ENCODE peak calls at places on chromosome 2, in eight cellular contexts. E, G, P, O, N, M, U and X are unnamed samples.

GRCh38 chr2:126482582-126483464 is 173.1 kb upstream of the GYPC start:
- DNase-seq in P (no peak), O (peak), U (no peak), N (no peak), E (peak), M (no peak), G (no peak), X (no peak)

GRCh38 chr2:2870106-2870505 is 507.5 kb downstream of the EIPR1 start:
- DNase-seq in O (peak), G (no peak), E (no peak), M (no peak), N (no peak), P (no peak), U (no peak), X (no peak)

GRCh38 chr2:3461781-3462492 is 57.4 kb downstream of the ADI1 start:
- DNase-seq in G (peak), M (peak), U (no peak), P (no peak), N (peak), E (peak), O (peak), X (peak)

GRCh38 chr2:130393318-130393910 is 37.6 kb downstream of the PTPN18 start:
- DNase-seq in G (peak), P (no peak), E (peak), M (no peak), O (peak), U (no peak), N (no peak), X (no peak)

GRCh38 chr2:219405451-219405850 is 12.7 kb upstream of the DES start:
- DNase-seq in U (no peak), G (no peak), P (no peak), O (no peak), N (no peak), E (no peak), M (peak), X (no peak)

GRCh38 chr2:119694470-119694993 is 15.5 kb downstream of the TMEM177 start:
- DNase-seq in E (no peak), G (no peak), U (no peak), N (no peak), M (no peak), O (no peak), P (no peak), X (no peak)

GRCh38 chr2:100068395-100068794 is 74.0 kb downstream of the AFF3 start:
- DNase-seq in G (no peak), N (no peak), M (no peak), E (no peak), U (no peak), O (no peak), P (no peak), X (no peak)

GRCh38 chr2:109711230-109712125 is 82.6 kb upstream of the RGPD5 start:
- DNase-seq in G (no peak), E (no peak), N (no peak), U (no peak), P (no peak), O (no peak), M (no peak), X (no peak)

GRCh38 chr2:101386599-101387150 is 628 bp downstream of the CREG2 start:
- DNase-seq in M (no peak), P (no peak), G (no peak), N (no peak), E (no peak), O (no peak), U (no peak), X (no peak)

GRCh38 chr2:199303814-199304213 is 153.9 kb downstream of the SATB2 start:
- DNase-seq in M (peak), O (no peak), G (peak), P (no peak), U (peak), N (no peak), E (no peak), X (no peak)

GRCh38 chr2:171393487-171393886 is 40.3 kb downstream of the METTL8 start:
- DNase-seq in E (no peak), G (no peak), P (no peak), O (no peak), M (no peak), U (no peak), N (no peak), X (no peak)

GRCh38 chr2:234708091-234708683 is 211.3 kb upstream of the ARL4C start:
- DNase-seq in M (no peak), U (no peak), O (no peak), P (no peak), E (no peak), G (no peak), N (no peak), X (no peak)

GRCh38 chr2:217357886-217358620 is 498.2 kb upstream of the TNP1 start:
- DNase-seq in M (no peak), U (no peak), E (no peak), O (no peak), G (no peak), P (no peak), N (no peak), X (no peak)

GRCh38 chr2:109435866-109436634 is 177.7 kb downstream of the SEPTIN10 start:
- DNase-seq in E (no peak), U (peak), O (no peak), P (peak), M (peak), N (peak), G (peak), X (no peak)

GRCh38 chr2:56680971-56681631 is 497.3 kb downstream of the CCDC85A start:
- DNase-seq in P (no peak), M (peak), O (no peak), U (no peak), E (no peak), N (no peak), G (peak), X (no peak)

GRCh38 chr2:84478867-84479266 is 19.8 kb upstream of the SUCLG1 start:
- DNase-seq in E (no peak), G (no peak), P (no peak), N (no peak), O (no peak), M (no peak), U (no peak), X (no peak)

GRCh38 chr2:238097988-238098853 is 1.9 kb upstream of the ESPNL start:
- DNase-seq in M (peak), P (peak), G (peak), O (peak), N (peak), U (no peak), E (peak), X (peak)

GRCh38 chr2:138548796-138549195 is 47.2 kb downstream of the SPOPL start:
- DNase-seq in E (no peak), G (no peak), N (no peak), U (no peak), M (no peak), P (no peak), O (no peak), X (no peak)

GRCh38 chr2:168593713-168594112 is 137.6 kb downstream of the CERS6 start:
- DNase-seq in N (no peak), G (no peak), U (no peak), P (no peak), O (peak), M (peak), E (no peak), X (no peak)

GRCh38 chr2:224971214-224971613 is 71.1 kb downstream of the DOCK10 start:
- DNase-seq in O (peak), U (no peak), M (no peak), P (no peak), E (peak), G (peak), N (peak), X (peak)

GRCh38 chr2:166234112-166234846 is 106.5 kb upstream of the SCN1A start:
- DNase-seq in N (no peak), O (no peak), P (no peak), M (peak), U (no peak), E (no peak), G (peak), X (no peak)

GRCh38 chr2:55604027-55604565 is 13.3 kb downstream of the PPP4R3B start:
- DNase-seq in O (no peak), E (no peak), M (peak), P (no peak), G (no peak), N (no peak), U (no peak), X (no peak)

GRCh38 chr2:33678447-33678846 is 79.3 kb upstream of the FAM98A start:
- DNase-seq in M (no peak), O (no peak), E (no peak), U (no peak), N (no peak), P (no peak), G (no peak), X (no peak)

GRCh38 chr2:96917008-96917575 is 47.2 kb upstream of the SEMA4C start:
- DNase-seq in N (no peak), G (peak), P (no peak), O (no peak), E (no peak), M (peak), U (no peak), X (peak)

GRCh38 chr2:191030521-191031154 is 16.7 kb upstream of the STAT1 start:
- DNase-seq in E (peak), M (peak), N (no peak), O (peak), G (peak), U (no peak), P (no peak), X (no peak)

GRCh38 chr2:109168080-109168479 is 39.1 kb downstream of the SH3RF3 start:
- DNase-seq in U (no peak), G (no peak), O (no peak), N (no peak), E (no peak), M (peak), P (no peak), X (no peak)

GRCh38 chr2:227147023-227147422 is 17.0 kb downstream of the COL4A4 start:
- DNase-seq in E (no peak), O (no peak), U (no peak), N (no peak), G (peak), P (no peak), M (peak), X (no peak)

GRCh38 chr2:31525876-31526275 is 54.9 kb downstream of the SRD5A2 start:
- DNase-seq in M (no peak), U (no peak), E (no peak), P (no peak), N (no peak), G (no peak), O (no peak), X (no peak)

GRCh38 chr2:182228073-182228473 is 198.8 kb downstream of the PDE1A start:
- DNase-seq in G (no peak), O (no peak), E (no peak), M (no peak), U (no peak), P (no peak), N (no peak), X (no peak)

GRCh38 chr2:224101820-224102630 is 62.9 kb upstream of the SERPINE2 start:
- DNase-seq in M (peak), O (no peak), P (peak), N (no peak), U (no peak), G (peak), E (peak), X (no peak)

DNA sequence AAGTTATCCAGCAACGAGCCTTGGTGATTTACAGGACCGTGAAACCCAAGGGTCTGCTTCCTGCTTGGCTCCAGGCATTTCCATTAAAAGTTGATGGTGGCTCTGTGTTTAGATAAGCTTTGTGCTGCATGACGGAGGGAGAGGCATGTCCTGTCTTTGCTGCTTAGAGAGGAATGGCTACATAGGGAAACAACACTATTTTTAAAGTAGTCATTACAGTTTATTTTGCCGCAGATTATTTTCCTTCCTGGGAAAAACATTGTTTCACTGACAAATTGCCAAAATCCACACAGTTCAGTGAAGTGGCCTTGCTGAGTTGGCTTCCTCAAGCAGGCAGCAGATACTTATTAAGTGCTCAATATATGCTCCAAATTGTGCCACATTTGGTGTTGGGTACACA is 98.5 kb downstream of the THSD7B start:
- DNase-seq in G (no peak), E (no peak), O (no peak), N (no peak), U (no peak), M (no peak), P (no peak), X (no peak)
- H3K4me3 ChIP-seq in G (no peak), E (no peak), O (no peak), N (no peak), U (peak), M (no peak), P (no peak), X (no peak)

DNA sequence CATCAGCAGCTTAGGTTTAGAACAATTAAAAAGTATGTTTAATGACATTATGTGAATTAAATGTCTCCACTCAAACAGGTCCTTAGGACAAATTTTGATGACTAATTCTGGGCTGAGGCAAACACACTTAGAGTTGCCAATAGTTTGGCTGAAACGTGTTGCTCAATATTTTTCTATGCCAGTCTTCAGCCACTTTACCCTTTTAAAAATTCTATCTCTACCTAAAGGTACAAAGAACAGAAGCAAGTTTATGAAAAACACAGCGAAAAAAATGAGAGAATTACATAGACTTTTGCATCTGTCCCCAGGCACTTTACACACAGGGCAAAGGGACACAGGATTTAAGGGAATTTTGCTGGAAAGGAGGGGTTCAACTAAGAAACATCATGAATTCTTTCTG is 4.5 kb downstream of the IDH1 start:
- DNase-seq in P (no peak), M (peak), G (peak), O (no peak), E (no peak), U (no peak), N (no peak), X (no peak)
- H3K4me3 ChIP-seq in P (no peak), M (no peak), G (no peak), O (no peak), E (no peak), U (no peak), N (no peak), X (no peak)

DNA sequence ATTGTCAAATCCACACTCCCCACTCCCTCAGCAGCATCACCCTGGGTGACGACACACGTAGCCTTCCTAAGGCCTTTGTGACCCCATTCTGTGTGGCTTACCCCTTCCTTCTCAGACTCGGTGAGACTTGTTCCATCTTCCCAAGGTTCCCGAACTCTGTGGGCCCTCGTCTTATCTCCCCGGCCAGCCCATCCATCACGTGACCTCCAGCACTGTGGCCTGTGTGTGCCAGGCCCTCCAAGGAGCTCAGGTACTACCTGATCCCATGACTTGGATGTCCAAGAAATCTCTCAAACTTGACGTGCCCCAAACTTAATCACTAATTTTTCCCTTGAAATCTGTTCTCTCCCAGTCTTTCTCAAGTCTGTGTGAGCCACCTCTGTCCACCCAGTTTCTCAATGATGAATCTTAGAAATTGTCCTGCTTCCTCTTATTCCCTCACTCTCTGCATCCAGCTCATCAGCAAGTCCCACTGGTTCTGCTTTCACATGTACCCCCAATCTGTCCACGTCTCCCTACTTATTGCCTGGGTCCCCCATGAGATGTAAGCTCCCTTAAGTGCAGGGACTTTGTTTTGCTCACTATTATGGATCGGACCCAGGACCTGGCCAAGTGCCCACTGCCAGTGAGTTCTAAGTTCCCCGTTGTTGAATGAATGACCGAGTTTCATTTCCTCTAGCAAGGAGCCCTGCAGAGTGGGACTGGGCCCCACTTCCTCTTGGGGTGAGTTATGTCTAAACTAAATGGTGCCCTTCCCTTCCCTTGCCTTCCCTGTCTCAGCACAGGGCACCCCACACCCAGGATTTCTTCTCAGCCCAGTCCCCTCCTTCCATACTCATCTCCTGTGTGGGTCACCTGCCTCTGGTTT is 195.0 kb upstream of the HS6ST1 start:
- DNase-seq in N (peak), U (no peak), E (no peak), G (no peak), O (no peak), P (peak), M (no peak), X (peak)
- H3K4me3 ChIP-seq in N (no peak), U (no peak), E (no peak), G (no peak), O (no peak), P (no peak), M (no peak), X (no peak)

GRCh38 chr2:112032615-112033457 is 22.2 kb upstream of the TMEM87B start:
- DNase-seq in E (peak), G (peak), M (peak), U (no peak), P (peak), N (no peak), O (peak), X (no peak)

GRCh38 chr2:112033600-112033999 is 21.5 kb upstream of the TMEM87B start:
- DNase-seq in M (peak), P (peak), N (peak), U (no peak), G (peak), O (no peak), E (no peak), X (no peak)

GRCh38 chr2:112031473-112031872 is 23.6 kb upstream of the TMEM87B start:
- DNase-seq in N (no peak), G (peak), U (no peak), O (peak), E (no peak), P (no peak), M (peak), X (no peak)

GRCh38 chr2:112034924-112035323 is 20.1 kb upstream of the TMEM87B start:
- DNase-seq in O (no peak), M (no peak), P (no peak), G (no peak), U (no peak), E (no peak), N (no peak), X (no peak)

GRCh38 chr2:112031916-112032582 is 23.0 kb upstream of the TMEM87B start:
- DNase-seq in P (no peak), G (peak), O (peak), U (no peak), N (peak), E (no peak), M (peak), X (peak)
- H3K4me3 ChIP-seq in P (peak), G (no peak), O (peak), U (peak), N (no peak), E (no peak), M (no peak), X (no peak)

DNA sequence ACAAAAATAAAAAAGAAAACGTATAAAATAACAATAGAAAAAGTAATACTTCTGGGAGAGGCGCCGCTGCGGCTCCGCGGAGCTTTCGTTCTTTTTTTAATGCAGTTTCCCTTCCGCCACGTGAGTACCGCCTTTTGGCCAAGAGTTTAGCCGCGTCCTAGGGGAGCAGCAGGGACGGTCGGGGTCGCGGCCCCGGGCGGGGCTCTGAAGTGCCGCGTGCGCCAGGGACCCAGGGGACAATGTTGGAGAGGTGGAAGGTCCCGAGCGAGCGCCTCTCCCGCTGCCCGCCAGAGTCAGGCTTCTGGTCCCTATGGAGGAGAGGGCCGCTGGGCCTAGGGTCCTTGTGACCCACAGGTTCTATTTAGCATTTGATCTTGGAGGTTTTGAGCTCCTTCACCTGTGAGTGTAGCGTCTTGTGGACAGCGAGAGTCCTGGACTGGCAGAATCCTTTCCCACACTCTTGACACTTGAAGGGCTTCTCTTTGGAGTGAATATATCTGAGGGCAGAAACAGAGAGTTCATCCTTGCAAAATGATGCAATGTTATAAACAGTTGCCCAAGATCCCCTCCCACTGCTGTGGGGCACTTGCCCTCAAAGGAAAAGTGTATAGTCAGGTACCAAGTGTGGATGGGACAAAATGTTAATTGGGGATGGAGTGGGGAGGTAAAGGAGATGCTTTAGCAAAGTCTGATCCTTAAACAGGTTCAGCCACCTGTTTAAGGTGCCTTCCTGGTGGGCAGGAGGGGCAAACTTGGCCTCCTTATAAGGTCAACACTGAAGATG is 6.3 kb downstream of the OSR1 start:
- DNase-seq in G (no peak), E (no peak), U (no peak), P (no peak), O (peak), M (no peak), N (no peak), X (no peak)
- H3K4me3 ChIP-seq in G (no peak), E (no peak), U (peak), P (peak), O (peak), M (no peak), N (peak), X (no peak)

DNA sequence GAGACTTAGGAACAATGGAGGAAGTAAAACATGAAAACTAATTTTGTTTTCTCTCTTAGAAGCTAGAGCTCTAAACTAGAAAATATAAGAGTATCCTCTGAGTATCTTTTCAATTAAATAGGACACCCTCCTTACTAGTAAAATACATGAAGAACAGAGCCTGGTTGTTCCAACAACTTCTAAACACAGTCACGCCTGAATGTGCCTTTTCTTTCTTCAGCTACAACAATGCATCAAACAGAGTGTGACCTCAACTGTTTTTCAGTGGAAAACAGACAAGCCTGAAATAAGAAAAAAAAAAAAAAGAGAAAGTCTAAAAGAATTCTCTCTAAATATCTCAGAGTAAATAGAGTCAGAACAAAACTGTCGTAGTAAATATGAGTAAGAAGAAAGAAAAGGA is 928.8 kb downstream of the CNTNAP5 start:
- DNase-seq in O (no peak), E (no peak), P (no peak), G (no peak), U (no peak), M (no peak), N (no peak), X (no peak)
- H3K4me3 ChIP-seq in O (no peak), E (no peak), P (no peak), G (no peak), U (no peak), M (no peak), N (no peak), X (no peak)

DNA sequence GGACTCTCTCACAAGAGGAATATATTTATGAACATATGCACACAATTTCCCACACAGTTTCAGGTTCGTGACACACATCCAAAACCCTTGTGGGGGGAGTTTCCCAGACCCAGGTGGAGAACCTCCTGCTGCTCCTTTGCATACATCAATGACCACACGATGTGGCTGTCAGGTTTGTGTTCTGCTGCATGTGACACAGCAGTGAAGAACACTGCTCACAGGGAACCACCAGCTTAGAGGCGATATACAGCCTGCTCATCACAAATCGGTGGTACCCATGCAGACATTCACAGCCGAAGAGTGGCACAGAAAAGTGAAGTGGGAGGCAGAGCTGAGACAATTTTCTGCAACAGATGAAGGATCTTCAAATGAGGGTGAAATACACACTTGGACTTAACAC is 175.6 kb upstream of the ZFP36L2 start:
- DNase-seq in N (no peak), E (no peak), G (no peak), P (no peak), U (no peak), O (peak), M (no peak), X (no peak)
- H3K4me3 ChIP-seq in N (no peak), E (no peak), G (no peak), P (no peak), U (no peak), O (peak), M (no peak), X (no peak)